ENCODE peak calls at places on chromosome 17, in ten cellular contexts. K, D, R, M, N, T, A, B, E and Z are unnamed samples.

GRCh38 chr17:7046127-7046724 is 2.3 kb upstream of the SLC16A11 start:
- DNase-seq in T (peak; percentile 91), E (no peak), D (no peak), B (no peak), A (no peak), N (no peak), K (no peak), R (no peak), M (peak; percentile 96), Z (peak; percentile 90)

GRCh38 chr17:2837147-2837561 is 40.9 kb downstream of the RAP1GAP2 start:
- DNase-seq in D (no peak), M (no peak), A (no peak), K (no peak), B (no peak), N (no peak), R (peak; percentile 64), E (no peak), T (no peak), Z (no peak)

GRCh38 chr17:36072431-36073121 is 8.5 kb downstream of the CCL18 start:
- DNase-seq in M (peak; percentile 62), K (peak; percentile 68), E (no peak), R (peak; percentile 73), T (no peak), B (no peak), D (peak; percentile 63), A (no peak), N (peak; percentile 35), Z (peak; percentile 79)

GRCh38 chr17:8618825-8619224 is 11.7 kb downstream of the MYH10 start:
- DNase-seq in E (no peak), M (no peak), T (no peak), B (no peak), R (no peak), D (no peak), N (no peak), K (no peak), A (no peak), Z (no peak)

GRCh38 chr17:76549215-76549518 is 9.3 kb downstream of the PRCD start:
- DNase-seq in K (no peak), N (no peak), T (no peak), A (no peak), D (no peak), R (no peak), E (no peak), M (no peak), B (no peak), Z (no peak)

GRCh38 chr17:82241926-82242697 is 13.3 kb downstream of the SLC16A3 start:
- DNase-seq in E (peak; percentile 30), R (no peak), T (no peak), D (peak; percentile 79), N (no peak), A (no peak), K (no peak), M (no peak), B (no peak), Z (no peak)

GRCh38 chr17:7466644-7467341 is 12.6 kb downstream of the ZBTB4 start:
- DNase-seq in M (peak; percentile 60), K (no peak), A (no peak), B (no peak), N (no peak), E (no peak), D (peak; percentile 90), R (no peak), T (no peak), Z (no peak)

GRCh38 chr17:58336456-58337094 is 8.0 kb upstream of the TSPOAP1 start:
- DNase-seq in E (no peak), K (no peak), T (no peak), D (no peak), A (no peak), R (no peak), N (no peak), M (no peak), B (no peak), Z (peak; percentile 45)

GRCh38 chr17:5826384-5826783 is 242.1 kb upstream of the NLRP1 start:
- DNase-seq in M (no peak), D (no peak), K (no peak), T (no peak), B (no peak), N (no peak), A (no peak), R (no peak), E (no peak), Z (no peak)

GRCh38 chr17:56699186-56699895 is 105.8 kb downstream of the NOG start:
- DNase-seq in M (peak; percentile 32), E (no peak), B (peak; percentile 90), A (no peak), T (peak; percentile 81), N (no peak), K (peak; percentile 20), R (no peak), D (peak; percentile 87), Z (no peak)